ENCODE peak calls at places on chromosomes 4 and X, in six cellular contexts. One of them, this sample, is unnamed.
A peak's percentile ranks its signal among the peaks of the same experiment; 100 is the strongest.

GRCh38 chrX:85243155-85243554 is 424 bp downstream of the SATL1 start:
- DNase-seq in activated CD8-positive, alpha-beta T cell treated with anti-CD3 and anti-CD28 coated beads, Interleukin-2, amount 10 ng/mL, durations not matched to agents 7 days and 5 days: no peak
- DNase-seq in NCI-H1930: no peak
- DNase-seq in GM23338: no peak
- DNase-seq in Kasumi-1: no peak
- DNase-seq in ureter: no peak
- DNase-seq in this sample: no peak

GRCh38 chrX:130109429-130110378 is 593 bp downstream of the ELF4 start:
- DNase-seq in NCI-H1930: no peak
- DNase-seq in ureter: no peak
- DNase-seq in activated CD8-positive, alpha-beta T cell treated with anti-CD3 and anti-CD28 coated beads, Interleukin-2, amount 10 ng/mL, durations not matched to agents 7 days and 5 days: no peak
- DNase-seq in GM23338: peak; percentile 41
- DNase-seq in Kasumi-1: no peak
- DNase-seq in this sample: no peak

GRCh38 chr4:108113229-108113628 is 55.5 kb downstream of the LEF1 start:
- DNase-seq in Kasumi-1: no peak
- DNase-seq in activated CD8-positive, alpha-beta T cell treated with anti-CD3 and anti-CD28 coated beads, Interleukin-2, amount 10 ng/mL, durations not matched to agents 7 days and 5 days: peak; percentile 79
- DNase-seq in NCI-H1930: no peak
- DNase-seq in GM23338: no peak
- DNase-seq in ureter: no peak
- DNase-seq in this sample: no peak

GRCh38 chr4:188779586-188779985 is 640.3 kb downstream of the TRIML1 start:
- DNase-seq in GM23338: no peak
- DNase-seq in ureter: no peak
- DNase-seq in NCI-H1930: no peak
- DNase-seq in Kasumi-1: no peak
- DNase-seq in activated CD8-positive, alpha-beta T cell treated with anti-CD3 and anti-CD28 coated beads, Interleukin-2, amount 10 ng/mL, durations not matched to agents 7 days and 5 days: no peak
- DNase-seq in this sample: no peak

GRCh38 chr4:39464886-39465501 is 6.1 kb downstream of the LIAS start:
- DNase-seq in ureter: no peak
- DNase-seq in NCI-H1930: no peak
- DNase-seq in GM23338: no peak
- DNase-seq in Kasumi-1: peak; percentile 92
- DNase-seq in activated CD8-positive, alpha-beta T cell treated with anti-CD3 and anti-CD28 coated beads, Interleukin-2, amount 10 ng/mL, durations not matched to agents 7 days and 5 days: no peak
- DNase-seq in this sample: no peak

GRCh38 chr4:100103671-100104070 is 86.6 kb downstream of the DDIT4L start:
- DNase-seq in GM23338: no peak
- DNase-seq in ureter: no peak
- DNase-seq in Kasumi-1: no peak
- DNase-seq in activated CD8-positive, alpha-beta T cell treated with anti-CD3 and anti-CD28 coated beads, Interleukin-2, amount 10 ng/mL, durations not matched to agents 7 days and 5 days: no peak
- DNase-seq in NCI-H1930: no peak
- DNase-seq in this sample: no peak

GRCh38 chr4:144648042-144648441 is 2.1 kb downstream of the HHIP start:
- DNase-seq in ureter: no peak
- DNase-seq in activated CD8-positive, alpha-beta T cell treated with anti-CD3 and anti-CD28 coated beads, Interleukin-2, amount 10 ng/mL, durations not matched to agents 7 days and 5 days: no peak
- DNase-seq in NCI-H1930: peak; percentile 22
- DNase-seq in GM23338: peak; percentile 42
- DNase-seq in Kasumi-1: no peak
- DNase-seq in this sample: no peak

GRCh38 chrX:109874548-109874947 is 128.4 kb upstream of the TMEM164 start:
- DNase-seq in activated CD8-positive, alpha-beta T cell treated with anti-CD3 and anti-CD28 coated beads, Interleukin-2, amount 10 ng/mL, durations not matched to agents 7 days and 5 days: no peak
- DNase-seq in Kasumi-1: no peak
- DNase-seq in ureter: no peak
- DNase-seq in NCI-H1930: no peak
- DNase-seq in GM23338: no peak
- DNase-seq in this sample: no peak

GRCh38 chr4:158015241-158015640 is 157.6 kb downstream of the GASK1B start:
- DNase-seq in Kasumi-1: no peak
- DNase-seq in NCI-H1930: no peak
- DNase-seq in GM23338: no peak
- DNase-seq in activated CD8-positive, alpha-beta T cell treated with anti-CD3 and anti-CD28 coated beads, Interleukin-2, amount 10 ng/mL, durations not matched to agents 7 days and 5 days: no peak
- DNase-seq in ureter: no peak
- DNase-seq in this sample: no peak

GRCh38 chrX:54891573-54891972 is 29.1 kb upstream of the TRO start:
- DNase-seq in ureter: no peak
- DNase-seq in NCI-H1930: no peak
- DNase-seq in activated CD8-positive, alpha-beta T cell treated with anti-CD3 and anti-CD28 coated beads, Interleukin-2, amount 10 ng/mL, durations not matched to agents 7 days and 5 days: peak; percentile 43
- DNase-seq in Kasumi-1: peak; percentile 40
- DNase-seq in GM23338: peak; percentile 46
- DNase-seq in this sample: peak; percentile 2

GRCh38 chr4:24364852-24365251 is 219.5 kb downstream of the DHX15 start:
- DNase-seq in Kasumi-1: no peak
- DNase-seq in NCI-H1930: no peak
- DNase-seq in ureter: no peak
- DNase-seq in GM23338: no peak
- DNase-seq in activated CD8-positive, alpha-beta T cell treated with anti-CD3 and anti-CD28 coated beads, Interleukin-2, amount 10 ng/mL, durations not matched to agents 7 days and 5 days: no peak
- DNase-seq in this sample: no peak

GRCh38 chr4:128782076-128782715 is 27.3 kb upstream of the JADE1 start:
- DNase-seq in GM23338: peak; percentile 52
- DNase-seq in NCI-H1930: no peak
- DNase-seq in ureter: no peak
- DNase-seq in activated CD8-positive, alpha-beta T cell treated with anti-CD3 and anti-CD28 coated beads, Interleukin-2, amount 10 ng/mL, durations not matched to agents 7 days and 5 days: peak; percentile 44
- DNase-seq in Kasumi-1: no peak
- DNase-seq in this sample: no peak

GRCh38 chr4:683982-684571 is 4.9 kb downstream of the SLC49A3 start:
- DNase-seq in Kasumi-1: peak; percentile 76
- DNase-seq in ureter: peak; percentile 62
- DNase-seq in activated CD8-positive, alpha-beta T cell treated with anti-CD3 and anti-CD28 coated beads, Interleukin-2, amount 10 ng/mL, durations not matched to agents 7 days and 5 days: peak; percentile 62
- DNase-seq in NCI-H1930: peak; percentile 50
- DNase-seq in GM23338: peak; percentile 92
- DNase-seq in this sample: no peak

GRCh38 chrX:152895724-152896420 is 2.0 kb upstream of the ZNF185 start:
- DNase-seq in ureter: peak; percentile 81
- DNase-seq in GM23338: no peak
- DNase-seq in Kasumi-1: no peak
- DNase-seq in NCI-H1930: no peak
- DNase-seq in activated CD8-positive, alpha-beta T cell treated with anti-CD3 and anti-CD28 coated beads, Interleukin-2, amount 10 ng/mL, durations not matched to agents 7 days and 5 days: no peak
- DNase-seq in this sample: no peak

GRCh38 chrX:54484666-54485065 is 11.4 kb downstream of the FGD1 start:
- DNase-seq in activated CD8-positive, alpha-beta T cell treated with anti-CD3 and anti-CD28 coated beads, Interleukin-2, amount 10 ng/mL, durations not matched to agents 7 days and 5 days: no peak
- DNase-seq in NCI-H1930: no peak
- DNase-seq in Kasumi-1: no peak
- DNase-seq in GM23338: peak; percentile 39
- DNase-seq in ureter: no peak
- DNase-seq in this sample: no peak

GRCh38 chr4:181911420-181911819 is 331.8 kb upstream of the TENM3 start:
- DNase-seq in NCI-H1930: no peak
- DNase-seq in GM23338: no peak
- DNase-seq in ureter: no peak
- DNase-seq in activated CD8-positive, alpha-beta T cell treated with anti-CD3 and anti-CD28 coated beads, Interleukin-2, amount 10 ng/mL, durations not matched to agents 7 days and 5 days: no peak
- DNase-seq in Kasumi-1: no peak
- DNase-seq in this sample: no peak

GRCh38 chrX:109695637-109696036 is 37.4 kb downstream of the ACSL4 start:
- DNase-seq in activated CD8-positive, alpha-beta T cell treated with anti-CD3 and anti-CD28 coated beads, Interleukin-2, amount 10 ng/mL, durations not matched to agents 7 days and 5 days: no peak
- DNase-seq in Kasumi-1: no peak
- DNase-seq in NCI-H1930: no peak
- DNase-seq in ureter: no peak
- DNase-seq in GM23338: no peak
- DNase-seq in this sample: no peak

GRCh38 chrX:104113237-104113965 is 1.1 kb downstream of the ZCCHC18 start:
- DNase-seq in Kasumi-1: peak; percentile 45
- DNase-seq in GM23338: peak; percentile 74
- DNase-seq in NCI-H1930: peak; percentile 53
- DNase-seq in activated CD8-positive, alpha-beta T cell treated with anti-CD3 and anti-CD28 coated beads, Interleukin-2, amount 10 ng/mL, durations not matched to agents 7 days and 5 days: peak; percentile 75
- DNase-seq in ureter: peak; percentile 72
- DNase-seq in this sample: no peak

GRCh38 chr4:25861951-25862410 is 807 bp downstream of the SEL1L3 start:
- DNase-seq in NCI-H1930: no peak
- DNase-seq in GM23338: peak; percentile 64
- DNase-seq in ureter: no peak
- DNase-seq in activated CD8-positive, alpha-beta T cell treated with anti-CD3 and anti-CD28 coated beads, Interleukin-2, amount 10 ng/mL, durations not matched to agents 7 days and 5 days: peak; percentile 62
- DNase-seq in Kasumi-1: no peak
- DNase-seq in this sample: no peak

GRCh38 chrX:15056044-15056443 is 182.8 kb downstream of the MOSPD2 start:
- DNase-seq in activated CD8-positive, alpha-beta T cell treated with anti-CD3 and anti-CD28 coated beads, Interleukin-2, amount 10 ng/mL, durations not matched to agents 7 days and 5 days: no peak
- DNase-seq in NCI-H1930: no peak
- DNase-seq in Kasumi-1: no peak
- DNase-seq in ureter: no peak
- DNase-seq in GM23338: no peak
- DNase-seq in this sample: no peak

GRCh38 chr4:55038176-55038890 is 87.1 kb downstream of the KDR start:
- DNase-seq in Kasumi-1: no peak
- DNase-seq in ureter: no peak
- DNase-seq in activated CD8-positive, alpha-beta T cell treated with anti-CD3 and anti-CD28 coated beads, Interleukin-2, amount 10 ng/mL, durations not matched to agents 7 days and 5 days: no peak
- DNase-seq in GM23338: no peak
- DNase-seq in NCI-H1930: no peak
- DNase-seq in this sample: no peak

GRCh38 chr4:108830509-108831244 is 67.8 kb upstream of the ETNPPL start:
- DNase-seq in GM23338: no peak
- DNase-seq in ureter: no peak
- DNase-seq in NCI-H1930: no peak
- DNase-seq in activated CD8-positive, alpha-beta T cell treated with anti-CD3 and anti-CD28 coated beads, Interleukin-2, amount 10 ng/mL, durations not matched to agents 7 days and 5 days: no peak
- DNase-seq in Kasumi-1: peak; percentile 5
- DNase-seq in this sample: no peak

GRCh38 chr4:158050942-158051341 is 121.9 kb downstream of the GASK1B start:
- DNase-seq in Kasumi-1: no peak
- DNase-seq in GM23338: no peak
- DNase-seq in activated CD8-positive, alpha-beta T cell treated with anti-CD3 and anti-CD28 coated beads, Interleukin-2, amount 10 ng/mL, durations not matched to agents 7 days and 5 days: no peak
- DNase-seq in ureter: no peak
- DNase-seq in NCI-H1930: no peak
- DNase-seq in this sample: no peak

GRCh38 chr4:45006078-45006477 is 279.7 kb upstream of the GNPDA2 start:
- DNase-seq in GM23338: no peak
- DNase-seq in ureter: no peak
- DNase-seq in activated CD8-positive, alpha-beta T cell treated with anti-CD3 and anti-CD28 coated beads, Interleukin-2, amount 10 ng/mL, durations not matched to agents 7 days and 5 days: no peak
- DNase-seq in Kasumi-1: no peak
- DNase-seq in NCI-H1930: no peak
- DNase-seq in this sample: no peak

GRCh38 chr4:130712038-130712437 is 1616.1 kb downstream of the C4orf33 start:
- DNase-seq in Kasumi-1: no peak
- DNase-seq in NCI-H1930: no peak
- DNase-seq in GM23338: no peak
- DNase-seq in ureter: no peak
- DNase-seq in activated CD8-positive, alpha-beta T cell treated with anti-CD3 and anti-CD28 coated beads, Interleukin-2, amount 10 ng/mL, durations not matched to agents 7 days and 5 days: no peak
- DNase-seq in this sample: no peak

GRCh38 chr4:56445699-56446098 is 9.6 kb downstream of the PAICS start:
- DNase-seq in NCI-H1930: no peak
- DNase-seq in activated CD8-positive, alpha-beta T cell treated with anti-CD3 and anti-CD28 coated beads, Interleukin-2, amount 10 ng/mL, durations not matched to agents 7 days and 5 days: no peak
- DNase-seq in Kasumi-1: no peak
- DNase-seq in ureter: no peak
- DNase-seq in GM23338: no peak
- DNase-seq in this sample: no peak

GRCh38 chr4:169604131-169604900 is 8.1 kb downstream of the NEK1 start:
- DNase-seq in Kasumi-1: peak; percentile 7
- DNase-seq in ureter: no peak
- DNase-seq in activated CD8-positive, alpha-beta T cell treated with anti-CD3 and anti-CD28 coated beads, Interleukin-2, amount 10 ng/mL, durations not matched to agents 7 days and 5 days: peak; percentile 40
- DNase-seq in GM23338: no peak
- DNase-seq in NCI-H1930: no peak
- DNase-seq in this sample: no peak

GRCh38 chr4:156803056-156803455 is 168.5 kb downstream of the PDGFC start:
- DNase-seq in NCI-H1930: no peak
- DNase-seq in ureter: no peak
- DNase-seq in activated CD8-positive, alpha-beta T cell treated with anti-CD3 and anti-CD28 coated beads, Interleukin-2, amount 10 ng/mL, durations not matched to agents 7 days and 5 days: no peak
- DNase-seq in GM23338: no peak
- DNase-seq in Kasumi-1: no peak
- DNase-seq in this sample: no peak

This sample was measured in NCI-H2081 treated with DMSO at 0.1 percent for 48 hours.